ENCODE peak calls at places on chromosomes 13 and 19, in six cellular contexts. P is HCT116, H is pancreas, K is fibroblast of villous mesenchyme, N is upper lobe of left lung, J is fibroblast of mammary gland. M is an unnamed sample.

GRCh38 chr19:38015771-38016170 is 108.8 kb downstream of the SIPA1L3 start:
- DNase-seq in P (no peak), H (no peak), K (no peak), N (no peak), J (no peak), M (no peak)

GRCh38 chr13:27712421-27712820 is 79.9 kb upstream of the GSX1 start:
- DNase-seq in P (no peak), H (peak), K (peak), N (no peak), J (peak), M (peak)

GRCh38 chr19:41373993-41374392 is 2.3 kb upstream of the TMEM91 start:
- DNase-seq in P (no peak), H (peak), K (peak), N (peak), J (peak), M (peak)

GRCh38 chr13:44207476-44207875 is 166.1 kb upstream of the SERP2 start:
- DNase-seq in P (no peak), H (no peak), K (no peak), N (no peak), J (no peak), M (no peak)

GRCh38 chr13:39820606-39821005 is 165.1 kb downstream of the COG6 start:
- DNase-seq in P (no peak), H (no peak), K (no peak), N (no peak), J (no peak), M (no peak)

GRCh38 chr13:97306106-97306505 is 84.0 kb downstream of the MBNL2 start:
- DNase-seq in P (no peak), H (no peak), K (no peak), N (no peak), J (no peak), M (no peak)

GRCh38 chr13:48222358-48223015 is 10.5 kb upstream of the ITM2B start:
- DNase-seq in P (no peak), H (no peak), K (peak), N (no peak), J (peak), M (peak)

GRCh38 chr19:32662186-32662585 is 12.8 kb downstream of the ANKRD27 start:
- DNase-seq in P (no peak), H (no peak), K (peak), N (no peak), J (peak), M (peak)

GRCh38 chr19:47161876-47162489 is 31.3 kb downstream of the SAE1 start:
- DNase-seq in P (no peak), H (no peak), K (peak), N (no peak), J (no peak), M (no peak)

GRCh38 chr13:98390086-98390697 is 186.7 kb downstream of the STK24 start:
- DNase-seq in P (no peak), H (no peak), K (peak), N (no peak), J (peak), M (peak)

GRCh38 chr19:1747285-1748114 is 5.8 kb upstream of the ONECUT3 start:
- DNase-seq in P (peak), H (peak), K (peak), N (no peak), J (peak), M (peak)

GRCh38 chr13:77168232-77168631 is 141.3 kb upstream of the FBXL3 start:
- DNase-seq in P (no peak), H (no peak), K (no peak), N (no peak), J (no peak), M (no peak)

GRCh38 chr13:47628666-47629065 is 372.4 kb downstream of the SUCLA2 start:
- DNase-seq in P (no peak), H (no peak), K (no peak), N (no peak), J (peak), M (no peak)

GRCh38 chr19:39173502-39173991 is 23.2 kb upstream of the NCCRP1 start:
- DNase-seq in P (no peak), H (no peak), K (no peak), N (peak), J (no peak), M (no peak)

GRCh38 chr13:33446821-33447481 is 161.4 kb upstream of the STARD13 start:
- DNase-seq in P (no peak), H (no peak), K (peak), N (no peak), J (no peak), M (no peak)

GRCh38 chr13:88068975-88069374 is 397.8 kb downstream of the SLITRK5 start:
- DNase-seq in P (no peak), H (no peak), K (no peak), N (no peak), J (no peak), M (no peak)

GRCh38 chr13:110575322-110576069 is 14.0 kb upstream of the RAB20 start:
- DNase-seq in P (no peak), H (no peak), K (peak), N (no peak), J (peak), M (peak)

GRCh38 chr19:28633223-28634030 is 579.5 kb downstream of the UQCRFS1 start:
- DNase-seq in P (no peak), H (no peak), K (no peak), N (no peak), J (peak), M (peak)

GRCh38 chr19:29583196-29584006 is 22.7 kb upstream of the POP4 start:
- DNase-seq in P (no peak), H (no peak), K (no peak), N (no peak), J (peak), M (peak)

GRCh38 chr13:85497652-85498051 is 301.6 kb downstream of the SLITRK6 start:
- DNase-seq in P (no peak), H (no peak), K (peak), N (no peak), J (peak), M (peak)

GRCh38 chr19:41501854-41502253 is 58.9 kb downstream of the ERICH4 start:
- DNase-seq in P (no peak), H (no peak), K (no peak), N (no peak), J (no peak), M (no peak)

GRCh38 chr13:30907167-30907761 is 1.2 kb downstream of the MEDAG start:
- DNase-seq in P (no peak), H (no peak), K (peak), N (no peak), J (peak), M (peak)

GRCh38 chr19:10404888-10405808 is 1.8 kb upstream of the CDC37 start:
- DNase-seq in P (no peak), H (no peak), K (no peak), N (peak), J (no peak), M (no peak)

GRCh38 chr13:42814868-42815267 is 33.5 kb downstream of the FAM216B start:
- DNase-seq in P (no peak), H (no peak), K (peak), N (no peak), J (peak), M (peak)

GRCh38 chr13:110070511-110071120 is 236.3 kb downstream of the COL4A1 start:
- DNase-seq in P (no peak), H (no peak), K (peak), N (no peak), J (peak), M (peak)

GRCh38 chr13:75197803-75198202 is 284.2 kb downstream of the TBC1D4 start:
- DNase-seq in P (no peak), H (no peak), K (no peak), N (no peak), J (no peak), M (no peak)

GRCh38 chr13:98782654-98783053 is 30.2 kb upstream of the SLC15A1 start:
- DNase-seq in P (no peak), H (no peak), K (peak), N (no peak), J (no peak), M (peak)

GRCh38 chr13:73056054-73056962 is 2.5 kb upstream of the KLF5 start:
- DNase-seq in P (peak), H (no peak), K (peak), N (no peak), J (peak), M (peak)

GRCh38 chr19:36265856-36266374 is 51.0 kb downstream of the ZNF146 start:
- DNase-seq in P (no peak), H (no peak), K (no peak), N (peak), J (no peak), M (no peak)

GRCh38 chr19:40084948-40085347 is 5.8 kb downstream of the ZNF780A start:
- DNase-seq in P (no peak), H (no peak), K (peak), N (no peak), J (no peak), M (no peak)

GRCh38 chr19:7877249-7877836 is 3.2 kb upstream of the PRR36 start:
- DNase-seq in P (no peak), H (no peak), K (no peak), N (no peak), J (no peak), M (no peak)

GRCh38 chr13:40388617-40389016 is 277.8 kb downstream of the FOXO1 start:
- DNase-seq in P (no peak), H (no peak), K (peak), N (peak), J (no peak), M (no peak)

GRCh38 chr19:46839752-46840151 is 10.9 kb downstream of the AP2S1 start:
- DNase-seq in P (no peak), H (no peak), K (no peak), N (no peak), J (no peak), M (no peak)

GRCh38 chr13:73722120-73722519 is 412.1 kb downstream of the KLF12 start:
- DNase-seq in P (peak), H (no peak), K (peak), N (no peak), J (peak), M (peak)

GRCh38 chr13:98416408-98416807 is 160.5 kb downstream of the STK24 start:
- DNase-seq in P (no peak), H (peak), K (no peak), N (no peak), J (no peak), M (no peak)

GRCh38 chr13:114089751-114090400 is 42.5 kb downstream of the RASA3 start:
- DNase-seq in P (no peak), H (no peak), K (no peak), N (no peak), J (no peak), M (no peak)
- H3K4me3 ChIP-seq in P (no peak), H (no peak), K (no peak), N (no peak), J (no peak), M (no peak)

DNA sequence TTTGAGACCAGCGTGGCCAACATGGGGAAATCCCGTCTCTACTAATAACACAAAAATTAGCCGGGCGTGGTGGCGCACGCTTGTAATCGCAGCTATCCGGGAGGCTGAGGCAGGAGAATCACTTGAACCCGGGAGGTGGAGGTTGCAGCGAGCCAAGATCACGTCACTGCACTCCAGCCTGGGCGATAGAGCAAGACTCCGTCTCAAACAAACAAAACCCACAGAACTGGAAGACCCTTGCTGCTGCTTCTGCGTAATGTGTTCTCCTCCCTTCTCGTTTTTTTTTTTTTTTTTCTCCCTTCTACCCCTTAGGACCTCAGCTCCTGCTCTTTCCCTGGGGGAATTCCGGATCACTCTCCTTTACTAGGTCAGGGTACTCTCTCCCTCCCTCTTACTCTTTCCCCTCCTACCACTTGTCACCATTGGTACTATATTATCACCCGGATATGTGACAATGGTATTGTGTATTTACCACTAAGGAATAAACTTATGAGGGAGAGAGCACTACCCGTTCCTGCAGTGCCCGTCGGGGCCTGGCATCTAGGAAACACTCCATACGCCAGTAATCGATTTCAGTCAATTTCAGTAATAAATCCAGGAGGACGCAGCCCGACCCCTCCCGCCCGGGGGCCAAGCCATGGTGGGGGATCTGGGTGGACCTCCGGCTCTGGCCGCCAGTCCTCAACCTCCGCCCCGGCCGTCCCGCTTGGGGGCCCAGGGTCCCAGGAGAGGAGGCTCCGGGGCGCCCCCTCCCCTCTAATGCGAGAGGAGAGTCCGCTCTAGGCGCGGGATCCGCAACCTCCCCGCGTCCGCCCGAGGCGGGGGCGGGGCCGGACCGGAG is 423 bp upstream of the GARRE1 start:
- DNase-seq in P (no peak), H (peak), K (no peak), N (peak), J (peak), M (no peak)
- TF ChIP-seq CTCF in P (no peak), H (no peak), K (no peak), N (no peak), J (no peak), M (no peak)

GRCh38 chr13:79862515-79862914 is 381.6 kb downstream of the NDFIP2 start:
- DNase-seq in P (no peak), H (no peak), K (no peak), N (no peak), J (no peak), M (no peak)
- H3K4me3 ChIP-seq in P (no peak), H (no peak), K (no peak), N (no peak), J (no peak), M (no peak)

GRCh38 chr19:50486823-50487515 is 10.3 kb upstream of the GARIN5A start:
- DNase-seq in P (peak), H (no peak), K (peak), N (no peak), J (peak), M (peak)
- TF ChIP-seq CTCF in P (peak), H (no peak), K (peak), N (peak), J (peak), M (peak)

GRCh38 chr13:25371158-25371557 is 616 bp upstream of the ATP8A2 start:
- DNase-seq in P (no peak), H (no peak), K (no peak), N (no peak), J (no peak), M (no peak)

GRCh38 chr13:25375727-25376358 is 4.1 kb downstream of the ATP8A2 start:
- DNase-seq in P (peak), H (no peak), K (peak), N (no peak), J (peak), M (peak)

GRCh38 chr13:25377244-25377962 is 5.6 kb downstream of the ATP8A2 start:
- DNase-seq in P (no peak), H (no peak), K (no peak), N (no peak), J (no peak), M (no peak)

GRCh38 chr13:25371608-25372274 is at the start of gene ATP8A2:
- DNase-seq in P (no peak), H (no peak), K (no peak), N (no peak), J (no peak), M (no peak)

DNA sequence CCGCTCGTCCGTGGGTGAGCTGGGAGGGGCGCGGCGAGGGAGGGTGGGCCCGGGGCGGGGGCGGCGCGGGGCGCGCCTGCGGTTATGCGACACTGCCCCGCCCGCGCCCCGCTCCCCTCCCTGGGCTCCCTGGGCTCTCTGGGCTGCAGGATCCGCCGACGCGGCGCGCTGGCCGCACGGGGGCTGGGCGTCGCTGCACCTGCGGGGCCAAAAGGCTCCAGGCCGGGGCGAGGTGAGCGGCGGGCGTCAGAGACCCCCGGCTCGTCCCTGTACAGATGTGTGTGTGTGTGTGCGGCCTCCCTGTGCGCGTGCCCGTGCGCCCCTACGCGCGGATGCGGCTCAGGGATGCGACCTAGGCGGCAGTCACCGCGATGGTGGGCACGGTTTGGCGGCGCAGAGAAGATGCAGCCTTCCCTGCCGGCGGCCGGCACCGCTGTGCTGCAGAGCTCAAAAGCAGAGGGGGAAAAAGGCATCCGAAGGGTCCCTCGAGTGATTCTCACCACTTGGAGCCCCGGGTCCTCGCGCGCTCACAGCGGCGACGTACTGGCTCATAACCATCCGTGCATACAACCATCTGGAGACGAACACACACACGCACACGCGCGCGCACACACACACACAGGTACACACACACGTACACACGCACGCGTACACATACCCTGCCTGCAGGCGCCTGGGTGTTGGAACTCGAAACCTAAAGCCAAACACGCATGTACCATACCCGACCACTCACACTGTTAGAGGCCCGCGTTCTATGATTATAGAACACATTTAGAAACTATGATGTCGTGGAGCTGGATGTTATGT is 704 bp downstream of the ATP8A2 start:
- DNase-seq in P (no peak), H (no peak), K (no peak), N (peak), J (no peak), M (no peak)
- H3K4me3 ChIP-seq in P (no peak), H (peak), K (peak), N (peak), J (no peak), M (no peak)

GRCh38 chr13:106110241-106110855 is 425.1 kb downstream of the EFNB2 start:
- DNase-seq in P (no peak), H (no peak), K (no peak), N (no peak), J (no peak), M (no peak)
- TF ChIP-seq CTCF in P (peak), H (no peak), K (no peak), N (no peak), J (no peak), M (no peak)

DNA sequence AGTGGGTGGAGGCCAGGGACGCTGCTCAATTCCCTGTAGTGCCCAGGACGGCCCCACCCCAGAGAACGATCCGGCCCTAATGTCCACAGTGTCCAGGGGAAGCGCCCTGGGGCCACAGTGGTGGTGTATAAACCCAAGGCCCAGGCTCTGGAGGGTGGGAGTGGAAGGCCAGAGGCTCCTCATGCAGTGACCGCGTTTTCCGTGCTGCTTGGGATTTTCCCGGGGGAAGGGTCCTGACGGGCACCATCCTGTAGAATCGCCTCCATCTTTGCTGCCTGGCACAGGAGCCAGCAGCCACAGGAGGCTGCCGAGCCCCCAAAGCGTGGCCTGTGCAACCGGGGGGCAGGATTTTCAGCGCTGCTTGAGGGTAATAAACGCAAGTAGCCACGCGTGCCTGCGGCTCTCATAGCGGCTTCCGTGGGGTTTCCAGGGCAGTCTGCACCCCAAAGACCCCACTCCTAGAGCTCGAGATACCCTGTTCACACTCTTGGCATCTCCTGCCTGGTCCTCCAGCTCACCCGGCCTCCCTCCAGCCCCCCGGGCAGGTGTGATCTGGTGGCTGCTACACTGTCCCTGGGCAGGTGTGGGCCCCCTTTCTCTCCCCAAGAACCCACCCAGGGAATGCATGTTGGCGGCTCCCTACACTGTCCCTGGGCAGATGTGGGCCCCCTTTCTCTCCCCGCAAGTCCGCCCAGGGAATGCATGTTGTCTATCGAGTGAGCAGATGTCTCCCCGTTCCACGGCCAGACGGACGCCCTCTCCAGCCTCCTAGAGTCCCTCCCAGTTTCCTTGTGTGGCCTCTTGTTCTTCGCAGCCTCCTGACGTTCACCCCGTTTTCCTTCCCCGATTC is 2.2 kb downstream of the NCLN start:
- DNase-seq in P (no peak), H (no peak), K (no peak), N (peak), J (no peak), M (no peak)
- H3K4me3 ChIP-seq in P (peak), H (no peak), K (no peak), N (peak), J (no peak), M (no peak)

GRCh38 chr19:52343548-52343947 is 7.5 kb downstream of the ZNF610 start:
- DNase-seq in P (peak), H (peak), K (peak), N (no peak), J (peak), M (peak)
- TF ChIP-seq CTCF in P (peak), H (no peak), K (peak), N (peak), J (peak), M (peak)

GRCh38 chr19:14555918-14556661 is 15.8 kb downstream of the NDUFB7 start:
- DNase-seq in P (no peak), H (no peak), K (peak), N (no peak), J (peak), M (no peak)
- H3K4me3 ChIP-seq in P (peak), H (no peak), K (no peak), N (peak), J (no peak), M (no peak)